ENCODE peak calls at places on chromosomes 3 and 15, in nine cellular contexts. One of them, this sample, is unnamed. For H3K4me1, the result is how much of the 10 kb centered on the place peaks cover.

GRCh38 chr3:118987466-118987865 is 47.2 kb downstream of the IGSF11 start:
- DNase-seq in A549: no peak
- DNase-seq in mammary epithelial cell: no peak
- DNase-seq in cardiac muscle cell: peak
- DNase-seq in IMR-90: peak
- DNase-seq in OCI-LY7: no peak
- DNase-seq in transverse colon: peak
- DNase-seq in right atrium auricular region: peak
- DNase-seq in stomach: peak
- DNase-seq in this sample: no peak

GRCh38 chr15:73127302-73127936 is 75.2 kb downstream of the NEO1 start:
- DNase-seq in A549: peak
- DNase-seq in mammary epithelial cell: peak
- DNase-seq in stomach: no peak
- DNase-seq in OCI-LY7: peak
- DNase-seq in transverse colon: no peak
- DNase-seq in IMR-90: peak
- DNase-seq in cardiac muscle cell: peak
- DNase-seq in right atrium auricular region: no peak
- DNase-seq in this sample: peak

GRCh38 chr15:25176616-25176923 is 221.8 kb downstream of the SNRPN start:
- DNase-seq in right atrium auricular region: peak
- DNase-seq in mammary epithelial cell: no peak
- DNase-seq in IMR-90: no peak
- DNase-seq in cardiac muscle cell: no peak
- DNase-seq in A549: no peak
- DNase-seq in stomach: peak
- DNase-seq in transverse colon: peak
- DNase-seq in OCI-LY7: no peak
- DNase-seq in this sample: no peak

GRCh38 chr3:126014252-126014651 is 45.3 kb downstream of the ROPN1B start:
- DNase-seq in mammary epithelial cell: peak
- DNase-seq in right atrium auricular region: peak
- DNase-seq in A549: no peak
- DNase-seq in transverse colon: no peak
- DNase-seq in IMR-90: peak
- DNase-seq in stomach: no peak
- DNase-seq in OCI-LY7: no peak
- DNase-seq in cardiac muscle cell: peak
- DNase-seq in this sample: no peak

GRCh38 chr15:60751985-60752952 is 273.3 kb upstream of the ICE2 start:
- DNase-seq in transverse colon: peak
- DNase-seq in stomach: peak
- DNase-seq in OCI-LY7: no peak
- DNase-seq in mammary epithelial cell: no peak
- DNase-seq in IMR-90: peak
- DNase-seq in A549: no peak
- DNase-seq in cardiac muscle cell: peak
- DNase-seq in right atrium auricular region: peak
- DNase-seq in this sample: no peak

GRCh38 chr3:105686324-105686897 is 182.4 kb downstream of the CBLB start:
- DNase-seq in cardiac muscle cell: peak
- DNase-seq in OCI-LY7: peak
- DNase-seq in stomach: no peak
- DNase-seq in mammary epithelial cell: no peak
- DNase-seq in A549: peak
- DNase-seq in IMR-90: peak
- DNase-seq in transverse colon: no peak
- DNase-seq in right atrium auricular region: no peak
- DNase-seq in this sample: no peak

GRCh38 chr3:55576621-55577020 is 89.5 kb upstream of the WNT5A start:
- DNase-seq in A549: no peak
- DNase-seq in right atrium auricular region: no peak
- DNase-seq in OCI-LY7: no peak
- DNase-seq in IMR-90: no peak
- DNase-seq in transverse colon: no peak
- DNase-seq in stomach: no peak
- DNase-seq in mammary epithelial cell: no peak
- DNase-seq in cardiac muscle cell: no peak
- DNase-seq in this sample: no peak

GRCh38 chr3:141388823-141389617 is 20.7 kb downstream of the ZBTB38 start:
- DNase-seq in mammary epithelial cell: no peak
- DNase-seq in A549: no peak
- DNase-seq in OCI-LY7: no peak
- DNase-seq in IMR-90: no peak
- DNase-seq in cardiac muscle cell: peak
- DNase-seq in stomach: no peak
- DNase-seq in right atrium auricular region: no peak
- DNase-seq in transverse colon: no peak
- DNase-seq in this sample: no peak

GRCh38 chr3:193190387-193190786 is 50.6 kb upstream of the PLAAT1 start:
- DNase-seq in mammary epithelial cell: peak
- DNase-seq in OCI-LY7: peak
- DNase-seq in transverse colon: no peak
- DNase-seq in right atrium auricular region: no peak
- DNase-seq in IMR-90: no peak
- DNase-seq in stomach: no peak
- DNase-seq in A549: peak
- DNase-seq in cardiac muscle cell: peak
- DNase-seq in this sample: no peak

GRCh38 chr15:47398594-47398993 is 318.7 kb upstream of the SEMA6D start:
- DNase-seq in IMR-90: no peak
- DNase-seq in stomach: no peak
- DNase-seq in mammary epithelial cell: no peak
- DNase-seq in transverse colon: no peak
- DNase-seq in OCI-LY7: no peak
- DNase-seq in A549: no peak
- DNase-seq in right atrium auricular region: no peak
- DNase-seq in cardiac muscle cell: no peak
- DNase-seq in this sample: no peak

GRCh38 chr3:147521646-147522045 is 112.5 kb downstream of the ZIC1 start:
- DNase-seq in OCI-LY7: no peak
- DNase-seq in IMR-90: peak
- DNase-seq in mammary epithelial cell: no peak
- DNase-seq in transverse colon: no peak
- DNase-seq in A549: no peak
- DNase-seq in cardiac muscle cell: peak
- DNase-seq in stomach: no peak
- DNase-seq in right atrium auricular region: no peak
- DNase-seq in this sample: no peak

GRCh38 chr3:101635954-101636798 is 40.8 kb downstream of the ZBTB11 start:
- DNase-seq in mammary epithelial cell: peak
- DNase-seq in IMR-90: peak
- DNase-seq in right atrium auricular region: peak
- DNase-seq in stomach: peak
- DNase-seq in OCI-LY7: peak
- DNase-seq in A549: peak
- DNase-seq in cardiac muscle cell: peak
- DNase-seq in transverse colon: peak
- DNase-seq in this sample: peak

GRCh38 chr3:119175869-119176756 is 2.7 kb downstream of the UPK1B start:
- DNase-seq in cardiac muscle cell: peak
- DNase-seq in right atrium auricular region: no peak
- DNase-seq in stomach: peak
- DNase-seq in mammary epithelial cell: peak
- DNase-seq in OCI-LY7: no peak
- DNase-seq in A549: peak
- DNase-seq in transverse colon: peak
- DNase-seq in IMR-90: peak
- DNase-seq in this sample: no peak

GRCh38 chr15:67885848-67886247 is 46.0 kb upstream of the RNU6-1 start:
- DNase-seq in mammary epithelial cell: no peak
- DNase-seq in IMR-90: no peak
- DNase-seq in transverse colon: no peak
- DNase-seq in A549: no peak
- DNase-seq in stomach: no peak
- DNase-seq in cardiac muscle cell: no peak
- DNase-seq in right atrium auricular region: no peak
- DNase-seq in OCI-LY7: no peak
- DNase-seq in this sample: no peak

GRCh38 chr3:125512135-125512920 is 7.7 kb downstream of the SNX4 start:
- DNase-seq in transverse colon: no peak
- DNase-seq in mammary epithelial cell: peak
- DNase-seq in A549: no peak
- DNase-seq in IMR-90: peak
- DNase-seq in right atrium auricular region: no peak
- DNase-seq in OCI-LY7: no peak
- DNase-seq in cardiac muscle cell: peak
- DNase-seq in stomach: no peak
- DNase-seq in this sample: no peak

GRCh38 chr3:99854899-99855298 is 37.2 kb downstream of the CMSS1 start:
- DNase-seq in OCI-LY7: no peak
- DNase-seq in mammary epithelial cell: no peak
- DNase-seq in cardiac muscle cell: no peak
- DNase-seq in stomach: no peak
- DNase-seq in transverse colon: no peak
- DNase-seq in IMR-90: no peak
- DNase-seq in A549: no peak
- DNase-seq in right atrium auricular region: no peak
- DNase-seq in this sample: no peak
- H3K4me1 ChIP-seq in OCI-LY7: under half
- H3K4me1 ChIP-seq in mammary epithelial cell: under half
- H3K4me1 ChIP-seq in cardiac muscle cell: under half
- H3K4me1 ChIP-seq in stomach: under half
- H3K4me1 ChIP-seq in transverse colon: under half
- H3K4me1 ChIP-seq in IMR-90: under half
- H3K4me1 ChIP-seq in A549: under half
- H3K4me1 ChIP-seq in right atrium auricular region: under half
- H3K4me1 ChIP-seq in this sample: under half

DNA sequence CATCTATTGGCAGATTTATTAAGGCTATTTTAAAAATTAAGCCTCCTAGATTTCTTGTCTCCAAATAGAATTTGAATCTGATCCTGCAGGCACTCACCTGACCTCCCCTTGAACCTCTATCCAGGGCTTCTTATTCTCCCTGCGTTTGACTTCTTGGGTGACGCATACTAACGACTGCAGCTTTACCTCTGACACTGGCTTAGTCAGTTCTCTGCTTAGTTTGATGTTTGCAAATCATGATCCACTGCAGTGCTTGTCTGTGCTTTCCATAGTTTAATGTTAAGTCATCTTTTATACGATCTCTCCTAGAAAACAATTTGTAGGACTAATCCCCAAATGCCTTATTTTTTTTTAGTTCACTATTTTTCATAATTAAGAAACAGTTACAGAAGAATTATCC is 233.1 kb downstream of the ROBO1 start:
- DNase-seq in cardiac muscle cell: no peak
- DNase-seq in transverse colon: no peak
- DNase-seq in stomach: no peak
- DNase-seq in OCI-LY7: no peak
- DNase-seq in mammary epithelial cell: no peak
- DNase-seq in IMR-90: no peak
- DNase-seq in A549: no peak
- DNase-seq in right atrium auricular region: no peak
- DNase-seq in this sample: no peak
- H3K4me3 ChIP-seq in cardiac muscle cell: no peak
- H3K4me3 ChIP-seq in transverse colon: no peak
- H3K4me3 ChIP-seq in stomach: no peak
- H3K4me3 ChIP-seq in OCI-LY7: no peak
- H3K4me3 ChIP-seq in mammary epithelial cell: no peak
- H3K4me3 ChIP-seq in IMR-90: no peak
- H3K4me3 ChIP-seq in A549: no peak
- H3K4me3 ChIP-seq in right atrium auricular region: no peak
- H3K4me3 ChIP-seq in this sample: no peak

GRCh38 chr3:36944012-36944640 is 728 bp downstream of the TRANK1 start:
- DNase-seq in A549: peak
- DNase-seq in right atrium auricular region: peak
- DNase-seq in IMR-90: peak
- DNase-seq in cardiac muscle cell: peak
- DNase-seq in stomach: peak
- DNase-seq in mammary epithelial cell: peak
- DNase-seq in transverse colon: peak
- DNase-seq in OCI-LY7: peak
- DNase-seq in this sample: peak
- TF ChIP-seq CTCF in A549: no peak
- TF ChIP-seq CTCF in right atrium auricular region: no peak
- TF ChIP-seq CTCF in IMR-90: peak
- TF ChIP-seq CTCF in cardiac muscle cell: peak
- TF ChIP-seq CTCF in stomach: no peak
- TF ChIP-seq CTCF in mammary epithelial cell: no peak
- TF ChIP-seq CTCF in transverse colon: no peak
- TF ChIP-seq CTCF in OCI-LY7: no peak
- TF ChIP-seq CTCF in this sample: peak

GRCh38 chr15:70261083-70261482 is 163.4 kb upstream of the TLE3 start:
- DNase-seq in transverse colon: no peak
- DNase-seq in OCI-LY7: no peak
- DNase-seq in IMR-90: no peak
- DNase-seq in cardiac muscle cell: no peak
- DNase-seq in stomach: no peak
- DNase-seq in mammary epithelial cell: no peak
- DNase-seq in A549: no peak
- DNase-seq in right atrium auricular region: no peak
- DNase-seq in this sample: no peak
- H3K4me1 ChIP-seq in transverse colon: under half
- H3K4me1 ChIP-seq in OCI-LY7: half or more
- H3K4me1 ChIP-seq in IMR-90: under half
- H3K4me1 ChIP-seq in cardiac muscle cell: under half
- H3K4me1 ChIP-seq in stomach: under half
- H3K4me1 ChIP-seq in mammary epithelial cell: under half
- H3K4me1 ChIP-seq in A549: under half
- H3K4me1 ChIP-seq in right atrium auricular region: under half
- H3K4me1 ChIP-seq in this sample: under half

DNA sequence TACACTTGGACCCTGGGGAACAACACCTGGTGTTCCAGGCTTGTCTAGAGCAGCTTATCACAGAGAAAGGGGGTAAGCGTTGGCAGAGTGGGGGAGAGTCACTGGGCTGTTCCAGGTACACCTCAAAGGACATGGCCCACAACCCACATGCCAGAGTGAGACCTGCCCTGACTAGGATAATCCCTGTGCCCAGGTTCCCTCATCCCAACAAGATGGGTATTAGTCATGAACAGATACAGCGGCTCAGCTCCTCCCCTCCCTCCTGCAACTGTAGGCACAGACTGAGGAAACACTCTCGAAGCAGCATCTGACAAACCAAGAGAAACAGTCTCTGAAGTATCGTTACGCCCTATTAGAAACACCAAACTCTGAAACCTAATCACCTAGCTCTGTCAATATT is 32.1 kb upstream of the RPS17 start:
- DNase-seq in stomach: no peak
- DNase-seq in right atrium auricular region: no peak
- DNase-seq in mammary epithelial cell: no peak
- DNase-seq in A549: no peak
- DNase-seq in cardiac muscle cell: peak
- DNase-seq in transverse colon: no peak
- DNase-seq in OCI-LY7: no peak
- DNase-seq in IMR-90: peak
- DNase-seq in this sample: no peak
- H3K4me3 ChIP-seq in stomach: peak
- H3K4me3 ChIP-seq in right atrium auricular region: peak
- H3K4me3 ChIP-seq in mammary epithelial cell: no peak
- H3K4me3 ChIP-seq in A549: no peak
- H3K4me3 ChIP-seq in cardiac muscle cell: no peak
- H3K4me3 ChIP-seq in transverse colon: no peak
- H3K4me3 ChIP-seq in OCI-LY7: no peak
- H3K4me3 ChIP-seq in IMR-90: no peak
- H3K4me3 ChIP-seq in this sample: no peak

This sample was measured in Caco-2.